ENCODE peak calls at places on chromosomes 1 and 21, in four cellular contexts. I, J, O and N are unnamed samples.

GRCh38 chr1:39751595-39751994 is 12.9 kb downstream of the PPIE start:
- DNase-seq in I (no peak), J (peak), O (no peak), N (no peak)

GRCh38 chr1:248842781-248843331 is 4.8 kb downstream of the ZNF672 start:
- DNase-seq in I (no peak), J (no peak), O (no peak), N (no peak)

GRCh38 chr1:47331875-47332274 is 1.7 kb upstream of the CMPK1 start:
- DNase-seq in I (no peak), J (no peak), O (no peak), N (no peak)

GRCh38 chr1:67031848-67032247 is 22.1 kb downstream of the SLC35D1 start:
- DNase-seq in I (no peak), J (no peak), O (no peak), N (no peak)

GRCh38 chr1:213573648-213574009 is 414.1 kb upstream of the PROX1 start:
- DNase-seq in I (no peak), J (no peak), O (no peak), N (no peak)

GRCh38 chr1:95622609-95623008 is 388.6 kb downstream of the RWDD3 start:
- DNase-seq in I (no peak), J (no peak), O (no peak), N (no peak)

GRCh38 chr1:177423083-177423482 is 252.3 kb downstream of the BRINP2 start:
- DNase-seq in I (no peak), J (no peak), O (no peak), N (no peak)

GRCh38 chr1:247453256-247453655 is 4.6 kb downstream of the OR2B11 start:
- DNase-seq in I (no peak), J (no peak), O (no peak), N (no peak)

GRCh38 chr1:92482665-92483441 is 3.9 kb downstream of the GFI1 start:
- DNase-seq in I (no peak), J (no peak), O (no peak), N (no peak)

GRCh38 chr21:42763578-42764442 is 110.4 kb downstream of the PDE9A start:
- DNase-seq in I (no peak), J (no peak), O (no peak), N (no peak)

GRCh38 chr1:48069662-48070432 is 72.7 kb upstream of the TRABD2B start:
- DNase-seq in I (no peak), J (no peak), O (no peak), N (no peak)

GRCh38 chr1:58426918-58427317 is 119.6 kb downstream of the OMA1 start:
- DNase-seq in I (no peak), J (no peak), O (no peak), N (no peak)

GRCh38 chr1:43509740-43510375 is 20.8 kb upstream of the PTPRF start:
- DNase-seq in I (no peak), J (no peak), O (no peak), N (no peak)

GRCh38 chr1:53107570-53108322 is 34.7 kb downstream of the SLC1A7 start:
- DNase-seq in I (no peak), J (no peak), O (peak), N (peak)

GRCh38 chr1:189431437-189431836 is 1046.2 kb downstream of the BRINP3 start:
- DNase-seq in I (no peak), J (no peak), O (no peak), N (no peak)

GRCh38 chr1:96365596-96365995 is 356.0 kb upstream of the PTBP2 start:
- DNase-seq in I (no peak), J (no peak), O (no peak), N (no peak)

GRCh38 chr1:84620720-84621313 is 46.6 kb upstream of the CTBS start:
- DNase-seq in I (peak), J (peak), O (peak), N (peak)

GRCh38 chr1:216193839-216194443 is 229.3 kb downstream of the USH2A start:
- DNase-seq in I (no peak), J (no peak), O (peak), N (peak)

GRCh38 chr1:53715478-53715877 is 23.5 kb downstream of the GLIS1 start:
- DNase-seq in I (no peak), J (no peak), O (no peak), N (no peak)

GRCh38 chr1:241603626-241604337 is 36.4 kb downstream of the CHML start:
- DNase-seq in I (no peak), J (no peak), O (no peak), N (no peak)

GRCh38 chr1:220733090-220733569 is 15.0 kb upstream of the MTARC2 start:
- DNase-seq in I (peak), J (peak), O (peak), N (peak)

GRCh38 chr1:26419494-26419893 is 8.9 kb downstream of the LIN28A start:
- DNase-seq in I (no peak), J (no peak), O (no peak), N (no peak)

GRCh38 chr1:14183312-14183711 is 415.2 kb upstream of the KAZN start:
- DNase-seq in I (no peak), J (no peak), O (no peak), N (no peak)

GRCh38 chr1:154931940-154932487 is 4.5 kb downstream of the PMVK start:
- DNase-seq in I (no peak), J (peak), O (no peak), N (no peak)

GRCh38 chr1:59499956-59500569 is 203.2 kb downstream of the FGGY start:
- DNase-seq in I (no peak), J (no peak), O (no peak), N (no peak)

GRCh38 chr1:51664412-51665240 is 47.7 kb downstream of the OSBPL9 start:
- DNase-seq in I (no peak), J (no peak), O (no peak), N (no peak)

GRCh38 chr1:109547412-109548320 is 749 bp upstream of the GNAI3 start:
- DNase-seq in I (no peak), J (no peak), O (no peak), N (no peak)

GRCh38 chr1:1083181-1084027 is 9.3 kb upstream of the RNF223 start:
- DNase-seq in I (peak), J (no peak), O (no peak), N (no peak)

GRCh38 chr1:46027788-46028573 is 104.4 kb downstream of the PIK3R3 start:
- DNase-seq in I (peak), J (no peak), O (no peak), N (no peak)

GRCh38 chr21:43731891-43732711 is 13.2 kb downstream of the PDXK start:
- DNase-seq in I (no peak), J (no peak), O (no peak), N (no peak)

GRCh38 chr1:15418811-15419515 is 9.3 kb downstream of the EFHD2 start:
- DNase-seq in I (no peak), J (no peak), O (no peak), N (peak)

GRCh38 chr21:39851219-39851618 is 16.0 kb upstream of the PCP4 start:
- DNase-seq in I (no peak), J (no peak), O (no peak), N (no peak)